ENCODE peak calls at places on chromosomes 12 and 14, in five cellular contexts. V, O, D, F and P are unnamed samples. For H3K4me1, the result is how much of the 10 kb centered on the place peaks cover.

GRCh38 chr14:92544051-92544730 is 30.6 kb downstream of the RIN3 start:
- DNase-seq in V (no peak), O (no peak), D (no peak), F (no peak), P (no peak)

GRCh38 chr14:55221186-55221585 is 29.8 kb upstream of the DLGAP5 start:
- DNase-seq in V (no peak), O (no peak), D (no peak), F (no peak), P (no peak)

GRCh38 chr12:14845350-14845750 is 2.0 kb upstream of the ART4 start:
- DNase-seq in V (peak), O (no peak), D (peak), F (peak), P (peak)

GRCh38 chr12:94980577-94980976 is 22.9 kb downstream of the NDUFA12 start:
- DNase-seq in V (peak), O (no peak), D (no peak), F (no peak), P (no peak)

GRCh38 chr14:88825078-88825458 is 617 bp downstream of the TTC8 start:
- DNase-seq in V (no peak), O (no peak), D (no peak), F (no peak), P (no peak)

GRCh38 chr12:724194-724855 is 28.1 kb upstream of the WNK1 start:
- DNase-seq in V (no peak), O (no peak), D (no peak), F (no peak), P (no peak)

GRCh38 chr14:91869556-91869955 is 2.2 kb upstream of the TC2N start:
- DNase-seq in V (no peak), O (no peak), D (peak), F (no peak), P (no peak)

GRCh38 chr12:54126696-54127537 is 61.9 kb downstream of the SMUG1 start:
- DNase-seq in V (no peak), O (peak), D (no peak), F (peak), P (no peak)

GRCh38 chr12:19704966-19705365 is 265.7 kb downstream of the AEBP2 start:
- DNase-seq in V (no peak), O (no peak), D (no peak), F (no peak), P (no peak)

GRCh38 chr14:30768791-30769190 is 105.6 kb upstream of the COCH start:
- DNase-seq in V (no peak), O (no peak), D (no peak), F (no peak), P (no peak)

GRCh38 chr14:65167072-65167645 is 64.8 kb upstream of the MAX start:
- DNase-seq in V (peak), O (no peak), D (no peak), F (no peak), P (peak)

GRCh38 chr12:92717202-92717601 is 14.4 kb downstream of the PLEKHG7 start:
- DNase-seq in V (peak), O (no peak), D (no peak), F (peak), P (peak)

GRCh38 chr12:83015390-83016225 is 328.9 kb downstream of the TMTC2 start:
- DNase-seq in V (no peak), O (peak), D (no peak), F (peak), P (no peak)

GRCh38 chr12:1199700-1200099 is 208.7 kb downstream of the ERC1 start:
- DNase-seq in V (no peak), O (no peak), D (no peak), F (no peak), P (no peak)

GRCh38 chr14:22887260-22887989 is 4.4 kb downstream of the REM2 start:
- DNase-seq in V (peak), O (peak), D (no peak), F (peak), P (peak)
- H3K27ac ChIP-seq in V (peak), O (peak), D (no peak), F (no peak), P (peak)

DNA sequence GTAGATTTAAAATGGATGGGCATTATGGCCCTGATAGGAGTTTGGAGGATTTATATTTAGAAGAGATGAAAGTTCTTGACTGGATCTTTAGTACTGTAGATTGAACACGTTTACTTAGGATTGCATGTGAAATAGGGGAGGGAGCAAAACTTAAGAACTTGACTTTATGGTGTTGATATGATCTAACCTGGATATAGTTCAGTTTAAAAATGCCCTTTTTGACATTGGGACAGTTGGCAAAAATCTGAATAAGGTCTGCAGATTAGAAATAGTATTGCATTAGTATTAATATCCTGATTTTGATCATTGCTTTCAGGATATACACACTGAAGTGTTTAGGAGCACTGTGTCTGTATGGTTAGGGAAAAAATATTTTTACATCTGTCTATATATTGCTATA is 9.6 kb downstream of the TMBIM6 start:
- DNase-seq in V (no peak), O (no peak), D (no peak), F (no peak), P (no peak)
- H3K4me1 ChIP-seq in V (half or more), O (half or more), D (half or more), F (under half), P (half or more)

GRCh38 chr12:7935464-7935772 is 569 bp downstream of the SLC2A3 start:
- DNase-seq in V (no peak), O (no peak), D (no peak), F (no peak), P (no peak)
- H3K27ac ChIP-seq in V (peak), O (peak), D (peak), F (no peak), P (peak)

DNA sequence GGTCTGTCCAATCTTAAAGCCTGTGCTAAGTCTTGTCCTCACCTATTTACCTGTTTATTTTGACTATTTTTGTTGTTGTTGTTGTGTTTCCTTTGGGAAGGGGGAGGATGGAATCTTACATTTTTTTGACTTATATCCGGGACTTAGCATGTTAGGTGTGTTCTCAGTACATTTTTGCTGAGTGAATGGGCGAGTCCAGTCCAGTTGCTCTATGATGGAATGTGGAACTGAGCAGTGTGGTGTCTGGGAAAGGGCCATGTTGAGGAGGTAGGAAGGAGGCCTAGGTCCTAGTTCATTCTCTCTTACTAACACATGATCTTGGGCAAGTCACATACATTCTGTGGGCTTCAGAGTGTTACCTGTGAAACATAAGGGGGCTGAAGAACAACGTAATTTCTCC is 80.9 kb upstream of the SLC38A2 start:
- DNase-seq in V (no peak), O (no peak), D (no peak), F (no peak), P (no peak)
- H3K4me1 ChIP-seq in V (under half), O (under half), D (half or more), F (under half), P (under half)

DNA sequence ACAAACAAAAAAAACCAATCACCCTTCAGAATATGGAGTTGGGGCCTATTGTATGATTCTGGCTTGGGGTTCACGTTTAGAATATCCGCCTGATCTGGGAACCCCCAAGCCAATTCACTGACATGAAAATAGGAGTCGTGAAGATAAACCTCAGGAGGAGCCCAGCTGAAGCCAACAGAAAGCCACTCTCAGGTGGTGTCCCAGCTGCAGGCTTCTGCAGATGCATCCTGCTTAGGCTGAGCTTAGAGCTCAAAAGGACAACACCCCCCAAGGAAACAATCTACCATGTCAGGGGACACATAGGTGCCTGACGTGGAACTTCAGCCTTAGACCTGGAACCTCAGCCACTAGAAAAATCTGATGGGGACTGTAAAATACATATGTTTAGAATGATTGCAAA is 51.9 kb downstream of the SYNE3 start:
- DNase-seq in V (peak), O (no peak), D (no peak), F (no peak), P (peak)
- H3K27ac ChIP-seq in V (peak), O (no peak), D (no peak), F (no peak), P (peak)

GRCh38 chr12:3295225-3295624 is 195.8 kb upstream of the PRMT8 start:
- DNase-seq in V (no peak), O (no peak), D (no peak), F (no peak), P (no peak)

GRCh38 chr12:3294481-3294911 is 196.5 kb upstream of the PRMT8 start:
- DNase-seq in V (no peak), O (no peak), D (no peak), F (no peak), P (no peak)

GRCh38 chr12:3296409-3296701 is 194.6 kb upstream of the PRMT8 start:
- DNase-seq in V (no peak), O (no peak), D (no peak), F (no peak), P (no peak)

GRCh38 chr12:3293446-3294161 is 197.4 kb upstream of the PRMT8 start:
- DNase-seq in V (no peak), O (no peak), D (no peak), F (no peak), P (no peak)

GRCh38 chr12:3295648-3296408 is 195.2 kb upstream of the PRMT8 start:
- DNase-seq in V (no peak), O (no peak), D (no peak), F (peak), P (no peak)
- H3K4me1 ChIP-seq in V (under half), O (under half), D (under half), F (under half), P (under half)